ENCODE peak calls at places on chromosome 3, in four cellular contexts. One of them, this sample, is unnamed.

GRCh38 chr3:70201975-70202374 is 110.5 kb downstream of the MDFIC2 start:
- DNase-seq in IMR-90: no peak
- DNase-seq in neural crest cell: no peak
- DNase-seq in fibroblast of the conjunctiva: no peak
- DNase-seq in this sample: no peak

GRCh38 chr3:113746955-113747718 is at the start of gene ATP6V1A:
- DNase-seq in fibroblast of the conjunctiva: no peak
- DNase-seq in neural crest cell: no peak
- DNase-seq in IMR-90: no peak
- DNase-seq in this sample: peak; percentile 72

GRCh38 chr3:150076443-150076842 is 105.7 kb upstream of the PFN2 start:
- DNase-seq in neural crest cell: no peak
- DNase-seq in fibroblast of the conjunctiva: no peak
- DNase-seq in IMR-90: no peak
- DNase-seq in this sample: no peak

GRCh38 chr3:52128118-52128683 is 26.0 kb downstream of the POC1A start:
- DNase-seq in neural crest cell: no peak
- DNase-seq in IMR-90: peak; percentile 70
- DNase-seq in fibroblast of the conjunctiva: no peak
- DNase-seq in this sample: no peak

GRCh38 chr3:134603480-134603879 is 47.3 kb downstream of the KY start:
- DNase-seq in neural crest cell: no peak
- DNase-seq in IMR-90: no peak
- DNase-seq in fibroblast of the conjunctiva: no peak
- DNase-seq in this sample: no peak

GRCh38 chr3:148847351-148847750 is 17.7 kb upstream of the CPA3 start:
- DNase-seq in neural crest cell: no peak
- DNase-seq in fibroblast of the conjunctiva: no peak
- DNase-seq in IMR-90: peak; percentile 7
- DNase-seq in this sample: no peak

GRCh38 chr3:16406175-16406574 is 107.3 kb downstream of the RFTN1 start:
- DNase-seq in fibroblast of the conjunctiva: no peak
- DNase-seq in neural crest cell: no peak
- DNase-seq in IMR-90: no peak
- DNase-seq in this sample: no peak

GRCh38 chr3:28564211-28564610 is 215.6 kb upstream of the AZI2 start:
- DNase-seq in IMR-90: no peak
- DNase-seq in neural crest cell: no peak
- DNase-seq in fibroblast of the conjunctiva: no peak
- DNase-seq in this sample: no peak

GRCh38 chr3:136802481-136802996 is 16.4 kb upstream of the SLC35G2 start:
- DNase-seq in fibroblast of the conjunctiva: no peak
- DNase-seq in neural crest cell: peak; percentile 16
- DNase-seq in IMR-90: peak; percentile 16
- DNase-seq in this sample: no peak

GRCh38 chr3:138625707-138626365 is 17.3 kb downstream of the FAIM start:
- DNase-seq in IMR-90: peak; percentile 79
- DNase-seq in fibroblast of the conjunctiva: no peak
- DNase-seq in neural crest cell: no peak
- DNase-seq in this sample: no peak